ENCODE peak calls at places on chromosome 9, in eight cellular contexts. Z is aorta; S is transverse colon; P is OCI-LY7; D is colonic mucosa; F is CD8-positive, alpha-beta T cell; X is pancreas; O is GM23248. R is an unnamed sample.

GRCh38 chr9:96299823-96300222 is 2.2 kb downstream of the HSD17B3 start:
- DNase-seq in D (no peak), P (no peak), F (no peak), X (no peak), Z (no peak), O (peak; percentile 6), S (no peak), R (no peak)

GRCh38 chr9:89605181-89606048 is 603 bp downstream of the GADD45G start:
- DNase-seq in D (peak; percentile 68), X (peak; percentile 79), P (no peak), S (peak; percentile 65), Z (peak; percentile 89), F (peak; percentile 73), O (peak; percentile 89), R (peak; percentile 48)

GRCh38 chr9:91572811-91573210 is 149.2 kb upstream of the NFIL3 start:
- DNase-seq in F (no peak), X (no peak), S (no peak), D (no peak), P (no peak), O (no peak), Z (no peak), R (no peak)

GRCh38 chr9:16092627-16093091 is 539.8 kb downstream of the CCDC171 start:
- DNase-seq in S (no peak), D (no peak), F (no peak), P (no peak), Z (no peak), O (no peak), X (no peak), R (no peak)

GRCh38 chr9:3246231-3246630 is 279.6 kb downstream of the RFX3 start:
- DNase-seq in F (no peak), D (no peak), P (no peak), Z (no peak), X (no peak), S (no peak), O (no peak), R (no peak)

GRCh38 chr9:99299214-99300102 is 77.4 kb downstream of the SEC61B start:
- DNase-seq in O (peak; percentile 88), X (no peak), S (no peak), P (peak; percentile 7), Z (no peak), D (no peak), F (no peak), R (no peak)

GRCh38 chr9:129242971-129243561 is 65.0 kb upstream of the IER5L start:
- DNase-seq in F (no peak), S (no peak), D (no peak), Z (peak; percentile 76), X (no peak), P (no peak), O (peak; percentile 82), R (no peak)

GRCh38 chr9:135745189-135745588 is 43.2 kb downstream of the KCNT1 start:
- DNase-seq in Z (no peak), S (no peak), F (no peak), D (no peak), P (no peak), O (no peak), X (no peak), R (no peak)

GRCh38 chr9:73173526-73174411 is 22.1 kb downstream of the ANXA1 start:
- DNase-seq in X (no peak), S (no peak), F (no peak), O (peak; percentile 29), Z (no peak), D (no peak), P (no peak), R (no peak)

GRCh38 chr9:34559616-34560546 is 29.6 kb downstream of the CNTFR start:
- DNase-seq in X (no peak), O (peak; percentile 81), F (no peak), S (peak; percentile 60), P (no peak), Z (peak; percentile 75), D (peak; percentile 55), R (no peak)

GRCh38 chr9:130893250-130894101 is 3.1 kb downstream of the QRFP start:
- DNase-seq in O (no peak), X (no peak), Z (peak; percentile 79), P (no peak), D (no peak), F (no peak), S (peak; percentile 48), R (no peak)

GRCh38 chr9:5858833-5859232 is 25.9 kb upstream of the ERMP1 start:
- DNase-seq in F (no peak), D (no peak), S (no peak), X (no peak), P (no peak), O (no peak), Z (no peak), R (no peak)

GRCh38 chr9:115024925-115025535 is 92.9 kb downstream of the TNC start:
- DNase-seq in X (no peak), D (no peak), O (no peak), Z (no peak), P (no peak), F (no peak), S (no peak), R (no peak)

GRCh38 chr9:117704024-117704575 is at the start of gene TLR4:
- DNase-seq in X (no peak), S (peak; percentile 71), O (peak; percentile 83), D (peak; percentile 60), P (peak; percentile 90), F (no peak), Z (peak; percentile 80), R (no peak)

GRCh38 chr9:95936579-95937075 is 61.1 kb downstream of the ERCC6L2 start:
- DNase-seq in Z (no peak), P (no peak), F (no peak), O (no peak), D (no peak), X (no peak), S (no peak), R (no peak)

GRCh38 chr9:37295796-37296195 is 126.7 kb upstream of the GRHPR start:
- DNase-seq in Z (no peak), F (no peak), X (no peak), P (peak; percentile 78), O (no peak), S (no peak), D (no peak), R (no peak)

GRCh38 chr9:306907-307306 is 92.2 kb downstream of the DOCK8 start:
- DNase-seq in O (no peak), X (no peak), F (peak; percentile 24), D (peak; percentile 43), S (peak; percentile 35), P (peak; percentile 22), Z (no peak), R (peak; percentile 57)

GRCh38 chr9:34171753-34172535 is 6.9 kb upstream of the UBAP1 start:
- DNase-seq in S (peak; percentile 32), O (no peak), Z (no peak), D (no peak), F (peak; percentile 64), X (no peak), P (peak; percentile 74), R (peak; percentile 70)

GRCh38 chr9:90044710-90045151 is 439.9 kb downstream of the GADD45G start:
- DNase-seq in X (no peak), P (no peak), Z (no peak), F (no peak), O (peak; percentile 47), D (no peak), S (no peak), R (no peak)

GRCh38 chr9:20753761-20754160 is 69.7 kb downstream of the FOCAD start:
- DNase-seq in S (no peak), D (no peak), X (no peak), Z (no peak), O (peak; percentile 58), P (no peak), F (no peak), R (no peak)

GRCh38 chr9:16171851-16172250 is 619.0 kb downstream of the CCDC171 start:
- DNase-seq in Z (no peak), D (no peak), X (no peak), P (no peak), S (no peak), F (no peak), O (no peak), R (no peak)

GRCh38 chr9:2072752-2073405 is 57.7 kb downstream of the SMARCA2 start:
- DNase-seq in X (no peak), O (no peak), Z (no peak), D (no peak), S (peak; percentile 11), F (no peak), P (no peak), R (no peak)

GRCh38 chr9:110152704-110153374 is 55.1 kb downstream of the C9orf152 start:
- DNase-seq in S (no peak), D (peak; percentile 37), P (peak; percentile 80), X (no peak), O (peak; percentile 66), Z (no peak), F (no peak), R (no peak)

GRCh38 chr9:92634712-92635605 is 35.0 kb downstream of the IPPK start:
- DNase-seq in F (peak; percentile 49), X (peak; percentile 69), Z (peak; percentile 93), O (peak; percentile 79), P (peak; percentile 71), D (peak; percentile 75), S (peak; percentile 77), R (peak; percentile 51)

GRCh38 chr9:92635760-92636159 is 34.2 kb downstream of the IPPK start:
- DNase-seq in P (no peak), F (no peak), D (no peak), X (no peak), O (no peak), Z (no peak), S (no peak), R (no peak)

GRCh38 chr9:92632641-92633040 is 37.3 kb downstream of the IPPK start:
- DNase-seq in F (no peak), S (no peak), Z (peak; percentile 51), O (no peak), X (no peak), P (no peak), D (no peak), R (no peak)

GRCh38 chr9:92631452-92632211 is 38.3 kb downstream of the IPPK start:
- DNase-seq in S (no peak), O (no peak), D (no peak), P (no peak), X (no peak), Z (peak; percentile 40), F (no peak), R (no peak)

GRCh38 chr9:92633879-92634278 is 36.1 kb downstream of the IPPK start:
- DNase-seq in P (no peak), Z (peak; percentile 63), F (no peak), O (no peak), S (no peak), D (no peak), X (no peak), R (no peak)
- H3K4me3 ChIP-seq in P (no peak overlapping the region), Z (no peak overlapping the region), F (no peak overlapping the region), O (no peak overlapping the region), S (no peak overlapping the region), D (no peak overlapping the region), X (no peak overlapping the region), R (no peak overlapping the region)

GRCh38 chr9:13614060-13614459 is 334.6 kb upstream of the MPDZ start:
- DNase-seq in O (no peak), S (no peak), Z (no peak), D (no peak), P (no peak), F (no peak), X (no peak), R (no peak)
- H3K4me1 ChIP-seq in O (no peaks in the 10 kb centered on the region), S (no peaks in the 10 kb centered on the region), Z (no peaks in the 10 kb centered on the region), D (no peaks in the 10 kb centered on the region), P (no peaks in the 10 kb centered on the region), F (no peaks in the 10 kb centered on the region), X (no peaks in the 10 kb centered on the region), R (no peaks in the 10 kb centered on the region)

GRCh38 chr9:79571309-79572031 is at the start of gene TLE4:
- DNase-seq in S (peak; percentile 100), X (peak; percentile 99), O (peak; percentile 100), Z (peak; percentile 99), F (peak; percentile 100), P (peak; percentile 100), D (peak; percentile 99), R (peak; percentile 100)
- H3K4me3 ChIP-seq in S (peak within 1 kb of the TSS; percentile 97), X (peak within 1 kb of the TSS; percentile 93), O (peak within 1 kb of the TSS; percentile 96), Z (peak within 1 kb of the TSS; percentile 94), F (peak within 1 kb of the TSS; percentile 71), P (peak within 1 kb of the TSS; percentile 83), D (peak within 1 kb of the TSS; percentile 93), R (peak within 1 kb of the TSS; percentile 66)

GRCh38 chr9:94806307-94806893 is 79.9 kb downstream of the AOPEP start:
- DNase-seq in S (no peak), F (no peak), D (no peak), X (no peak), Z (no peak), P (no peak), O (peak; percentile 61), R (no peak)
- H3K4me1 ChIP-seq in S (peaks cover 17% of the 10 kb centered on the region), F (no peaks in the 10 kb centered on the region), D (peaks cover 4% of the 10 kb centered on the region), X (peaks cover 4% of the 10 kb centered on the region), Z (peaks cover 6% of the 10 kb centered on the region), P (peaks cover 20% of the 10 kb centered on the region), O (peaks cover 37% of the 10 kb centered on the region), R (no peaks in the 10 kb centered on the region)

R was measured in CD4-positive, alpha-beta memory T cell.